ENCODE peak calls at places on chromosome 21, in four cellular contexts. One of them, this sample, is unnamed.

GRCh38 chr21:46562964-46563607 is 41.8 kb downstream of the S100B start:
- DNase-seq in HCT116: no peak
- DNase-seq in psoas muscle: no peak
- DNase-seq in A549: no peak
- DNase-seq in this sample: no peak

GRCh38 chr21:45295576-45296365 is 8.1 kb upstream of the POFUT2 start:
- DNase-seq in HCT116: no peak
- DNase-seq in psoas muscle: no peak
- DNase-seq in A549: no peak
- DNase-seq in this sample: no peak

GRCh38 chr21:39071623-39072214 is 111.5 kb downstream of the PSMG1 start:
- DNase-seq in HCT116: no peak
- DNase-seq in psoas muscle: no peak
- DNase-seq in A549: no peak
- DNase-seq in this sample: no peak

GRCh38 chr21:36429672-36430546 is 44.7 kb downstream of the CHAF1B start:
- DNase-seq in HCT116: peak; percentile 95
- DNase-seq in psoas muscle: peak; percentile 90
- DNase-seq in A549: peak; percentile 95
- DNase-seq in this sample: peak; percentile 86

GRCh38 chr21:39363607-39364555 is 15.0 kb upstream of the HMGN1 start:
- DNase-seq in HCT116: no peak
- DNase-seq in psoas muscle: no peak
- DNase-seq in A549: no peak
- DNase-seq in this sample: no peak

GRCh38 chr21:46295177-46295711 is 9.1 kb downstream of the YBEY start:
- DNase-seq in HCT116: no peak
- DNase-seq in psoas muscle: peak; percentile 41
- DNase-seq in A549: no peak
- DNase-seq in this sample: peak; percentile 51

GRCh38 chr21:32102426-32102825 is 176.4 kb downstream of the MIS18A start:
- DNase-seq in HCT116: no peak
- DNase-seq in psoas muscle: no peak
- DNase-seq in A549: no peak
- DNase-seq in this sample: no peak

GRCh38 chr21:33762798-33763572 is 120.7 kb downstream of the ITSN1 start:
- DNase-seq in HCT116: no peak
- DNase-seq in psoas muscle: no peak
- DNase-seq in A549: no peak
- DNase-seq in this sample: no peak

GRCh38 chr21:38869946-38870345 is 64.2 kb downstream of the ETS2 start:
- DNase-seq in HCT116: no peak
- DNase-seq in psoas muscle: no peak
- DNase-seq in A549: no peak
- DNase-seq in this sample: no peak

GRCh38 chr21:39040494-39041110 is 142.6 kb downstream of the PSMG1 start:
- DNase-seq in HCT116: no peak
- DNase-seq in psoas muscle: no peak
- DNase-seq in A549: no peak
- DNase-seq in this sample: no peak

GRCh38 chr21:28332796-28333195 is 659.9 kb downstream of the LTN1 start:
- DNase-seq in HCT116: no peak
- DNase-seq in psoas muscle: no peak
- DNase-seq in A549: no peak
- DNase-seq in this sample: no peak

GRCh38 chr21:18178509-18178908 is 66.1 kb upstream of the CHODL start:
- DNase-seq in HCT116: no peak
- DNase-seq in psoas muscle: no peak
- DNase-seq in A549: no peak
- DNase-seq in this sample: no peak

GRCh38 chr21:38379171-38379570 is 119.1 kb downstream of the ERG start:
- DNase-seq in HCT116: no peak
- DNase-seq in psoas muscle: no peak
- DNase-seq in A549: no peak
- DNase-seq in this sample: no peak

GRCh38 chr21:39175154-39175553 is 8.1 kb downstream of the PSMG1 start:
- DNase-seq in HCT116: no peak
- DNase-seq in psoas muscle: no peak
- DNase-seq in A549: no peak
- DNase-seq in this sample: no peak

GRCh38 chr21:28793043-28793442 is 199.6 kb downstream of the LTN1 start:
- DNase-seq in HCT116: no peak
- DNase-seq in psoas muscle: no peak
- DNase-seq in A549: no peak
- DNase-seq in this sample: no peak

GRCh38 chr21:46119565-46120271 is 21.8 kb downstream of the COL6A2 start:
- DNase-seq in HCT116: no peak
- DNase-seq in psoas muscle: no peak
- DNase-seq in A549: no peak
- DNase-seq in this sample: peak; percentile 8

GRCh38 chr21:27561116-27561515 is 594.2 kb upstream of the ADAMTS5 start:
- DNase-seq in HCT116: no peak
- DNase-seq in psoas muscle: peak; percentile 52
- DNase-seq in A549: no peak
- DNase-seq in this sample: peak; percentile 28

GRCh38 chr21:27101533-27101932 is 134.6 kb upstream of the ADAMTS5 start:
- DNase-seq in HCT116: no peak
- DNase-seq in psoas muscle: no peak
- DNase-seq in A549: no peak
- DNase-seq in this sample: no peak

GRCh38 chr21:29025328-29025713 is 853 bp downstream of the USP16 start:
- DNase-seq in HCT116: no peak
- DNase-seq in psoas muscle: no peak
- DNase-seq in A549: no peak
- DNase-seq in this sample: no peak

GRCh38 chr21:39676054-39676771 is 63.5 kb downstream of the B3GALT5 start:
- DNase-seq in HCT116: no peak
- DNase-seq in psoas muscle: no peak
- DNase-seq in A549: peak; percentile 25
- DNase-seq in this sample: no peak

GRCh38 chr21:17610862-17611261 is 1.8 kb downstream of the BTG3 start:
- DNase-seq in HCT116: no peak
- DNase-seq in psoas muscle: no peak
- DNase-seq in A549: no peak
- DNase-seq in this sample: peak; percentile 55

GRCh38 chr21:38139380-38140168 is 117.2 kb upstream of the KCNJ15 start:
- DNase-seq in HCT116: no peak
- DNase-seq in psoas muscle: no peak
- DNase-seq in A549: peak; percentile 66
- DNase-seq in this sample: no peak

GRCh38 chr21:29243188-29243587 is 55.5 kb upstream of the BACH1 start:
- DNase-seq in HCT116: no peak
- DNase-seq in psoas muscle: no peak
- DNase-seq in A549: no peak
- DNase-seq in this sample: no peak

GRCh38 chr21:46351476-46352155 is 27.7 kb downstream of the PCNT start:
- DNase-seq in HCT116: no peak
- DNase-seq in psoas muscle: no peak
- DNase-seq in A549: no peak
- DNase-seq in this sample: no peak

GRCh38 chr21:33360281-33360680 is 35.5 kb downstream of the IFNAR1 start:
- DNase-seq in HCT116: no peak
- DNase-seq in psoas muscle: no peak
- DNase-seq in A549: no peak
- DNase-seq in this sample: no peak

GRCh38 chr21:33198346-33199135 is 31.2 kb upstream of the IFNAR2 start:
- DNase-seq in HCT116: no peak
- DNase-seq in psoas muscle: peak; percentile 51
- DNase-seq in A549: no peak
- DNase-seq in this sample: peak; percentile 84

GRCh38 chr21:28148400-28149064 is 844.1 kb downstream of the LTN1 start:
- DNase-seq in HCT116: no peak
- DNase-seq in psoas muscle: no peak
- DNase-seq in A549: no peak
- DNase-seq in this sample: no peak

GRCh38 chr21:45599146-45599581 is 44.4 kb upstream of the PCBP3 start:
- DNase-seq in HCT116: no peak
- DNase-seq in psoas muscle: no peak
- DNase-seq in A549: no peak
- DNase-seq in this sample: no peak

GRCh38 chr21:20010691-20011200 is 987.5 kb upstream of the NCAM2 start:
- DNase-seq in HCT116: no peak
- DNase-seq in psoas muscle: no peak
- DNase-seq in A549: no peak
- DNase-seq in this sample: no peak

GRCh38 chr21:38506606-38507331 is 8.5 kb upstream of the ERG start:
- DNase-seq in HCT116: no peak
- DNase-seq in psoas muscle: no peak
- DNase-seq in A549: no peak
- DNase-seq in this sample: no peak

GRCh38 chr21:26041441-26042180 is 129.0 kb downstream of the APP start:
- DNase-seq in HCT116: no peak
- DNase-seq in psoas muscle: no peak
- DNase-seq in A549: no peak
- DNase-seq in this sample: no peak

GRCh38 chr21:38824124-38824822 is 18.5 kb downstream of the ETS2 start:
- DNase-seq in HCT116: no peak
- DNase-seq in psoas muscle: no peak
- DNase-seq in A549: no peak
- DNase-seq in this sample: no peak

GRCh38 chr21:45612096-45613019 is 31.2 kb upstream of the PCBP3 start:
- DNase-seq in HCT116: no peak
- DNase-seq in psoas muscle: no peak
- DNase-seq in A549: peak; percentile 18
- DNase-seq in this sample: peak; percentile 48

GRCh38 chr21:16579538-16579937 is 849.8 kb downstream of the USP25 start:
- DNase-seq in HCT116: no peak
- DNase-seq in psoas muscle: no peak
- DNase-seq in A549: no peak
- DNase-seq in this sample: no peak
- H3K4me3 ChIP-seq in HCT116: no peak overlapping the region
- H3K4me3 ChIP-seq in psoas muscle: peak overlapping the region; percentile 0
- H3K4me3 ChIP-seq in A549: no peak overlapping the region
- H3K4me3 ChIP-seq in this sample: no peak overlapping the region

GRCh38 chr21:15688016-15688415 is 41.8 kb upstream of the USP25 start:
- DNase-seq in HCT116: no peak
- DNase-seq in psoas muscle: no peak
- DNase-seq in A549: no peak
- DNase-seq in this sample: no peak
- H3K4me3 ChIP-seq in HCT116: no peak overlapping the region
- H3K4me3 ChIP-seq in psoas muscle: no peak overlapping the region
- H3K4me3 ChIP-seq in A549: no peak overlapping the region
- H3K4me3 ChIP-seq in this sample: no peak overlapping the region

DNA sequence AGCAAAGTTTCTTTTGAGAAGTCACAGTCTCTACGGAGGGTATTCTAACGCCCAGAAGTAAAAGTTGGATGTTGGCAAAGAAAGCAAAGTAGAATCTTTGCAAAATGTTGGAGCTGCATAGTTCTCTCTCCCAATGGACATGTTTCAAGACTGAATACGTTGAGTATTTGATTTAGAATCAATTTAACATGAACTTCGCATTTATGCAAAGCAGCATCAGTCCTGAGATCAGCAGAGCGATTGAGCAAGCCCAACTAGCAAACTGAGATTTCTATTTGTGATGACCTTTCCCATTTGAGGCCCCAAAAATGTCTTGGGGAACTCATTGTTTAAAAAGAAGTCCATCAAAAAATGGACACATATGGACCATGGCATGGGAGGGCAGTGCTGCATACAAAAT is 8.0 kb downstream of the RUNX1 start:
- DNase-seq in HCT116: no peak
- DNase-seq in psoas muscle: no peak
- DNase-seq in A549: no peak
- DNase-seq in this sample: no peak
- H3K4me3 ChIP-seq in HCT116: no peak overlapping the region
- H3K4me3 ChIP-seq in psoas muscle: no peak overlapping the region
- H3K4me3 ChIP-seq in A549: no peak overlapping the region
- H3K4me3 ChIP-seq in this sample: no peak overlapping the region

GRCh38 chr21:41641510-41641815 is 125.4 kb downstream of the RIPK4 start:
- DNase-seq in HCT116: no peak
- DNase-seq in psoas muscle: no peak
- DNase-seq in A549: no peak
- DNase-seq in this sample: no peak
- H3K4me3 ChIP-seq in HCT116: no peak overlapping the region
- H3K4me3 ChIP-seq in psoas muscle: no peak overlapping the region
- H3K4me3 ChIP-seq in A549: no peak overlapping the region
- H3K4me3 ChIP-seq in this sample: no peak overlapping the region

This sample was measured in right cardiac atrium.